ENCODE peak calls at places on chromosomes 16 and 17, in nine cellular contexts. N is CD4-positive, alpha-beta T cell; O is non-pigmented ciliary epithelial cell; W is amygdala; Q is cardiac muscle cell; I is activated T-helper 1 cell treated with Interleukin-2 at 50 U/mL for 16 hours; B is IMR-90; H is DMS 273 treated with DMSO at 0.1 percent for 48 hours; G is heart right ventricle. C is an unnamed sample.

GRCh38 chr17:27946521-27946920 is 53.4 kb upstream of the LYRM9 start:
- DNase-seq in N (no peak), O (no peak), W (no peak), Q (no peak), I (no peak), B (no peak), H (no peak), G (no peak), C (no peak)

GRCh38 chr17:3817851-3818605 is 17.0 kb upstream of the ITGAE start:
- DNase-seq in N (no peak), O (no peak), W (no peak), Q (no peak), I (no peak), B (no peak), H (no peak), G (no peak), C (no peak)

GRCh38 chr17:67458203-67458602 is 81.1 kb downstream of the PITPNC1 start:
- DNase-seq in N (no peak), O (no peak), W (no peak), Q (no peak), I (no peak), B (no peak), H (no peak), G (no peak), C (no peak)

GRCh38 chr17:14359251-14359939 is 58.5 kb downstream of the HS3ST3B1 start:
- DNase-seq in N (no peak), O (no peak), W (no peak), Q (no peak), I (no peak), B (no peak), H (no peak), G (peak; percentile 5), C (no peak)

GRCh38 chr17:6969323-6969726 is 26.5 kb upstream of the ALOX12 start:
- DNase-seq in N (no peak), O (no peak), W (no peak), Q (no peak), I (no peak), B (no peak), H (no peak), G (no peak), C (no peak)

GRCh38 chr17:16986391-16986790 is 14.5 kb upstream of the TNFRSF13B start:
- DNase-seq in N (no peak), O (no peak), W (no peak), Q (no peak), I (no peak), B (peak; percentile 52), H (no peak), G (no peak), C (no peak)

GRCh38 chr17:39144414-39144813 is 7.0 kb downstream of the PLXDC1 start:
- DNase-seq in N (no peak), O (peak; percentile 28), W (no peak), Q (no peak), I (no peak), B (peak; percentile 94), H (peak; percentile 67), G (peak; percentile 92), C (peak; percentile 96)

GRCh38 chr16:17261197-17261858 is 209.4 kb downstream of the XYLT1 start:
- DNase-seq in N (no peak), O (no peak), W (no peak), Q (no peak), I (no peak), B (no peak), H (no peak), G (no peak), C (no peak)

GRCh38 chr17:44065668-44066203 is 735 bp downstream of the LSM12 start:
- DNase-seq in N (no peak), O (no peak), W (no peak), Q (no peak), I (no peak), B (no peak), H (no peak), G (no peak), C (no peak)

GRCh38 chr17:16981928-16982327 is 10.0 kb upstream of the TNFRSF13B start:
- DNase-seq in N (no peak), O (no peak), W (no peak), Q (no peak), I (no peak), B (no peak), H (no peak), G (no peak), C (no peak)

GRCh38 chr16:17229766-17230165 is 241.0 kb downstream of the XYLT1 start:
- DNase-seq in N (no peak), O (no peak), W (no peak), Q (no peak), I (no peak), B (no peak), H (no peak), G (no peak), C (no peak)

GRCh38 chr16:14015948-14016347 is 55.2 kb upstream of the MRTFB start:
- DNase-seq in N (no peak), O (peak; percentile 73), W (no peak), Q (no peak), I (no peak), B (peak; percentile 90), H (peak; percentile 54), G (no peak), C (no peak)

GRCh38 chr17:81400154-81400938 is 5.1 kb downstream of the BAHCC1 start:
- DNase-seq in N (no peak), O (no peak), W (no peak), Q (peak; percentile 59), I (no peak), B (peak; percentile 60), H (no peak), G (no peak), C (no peak)

GRCh38 chr16:85822145-85822544 is 22.6 kb downstream of the COX4I1 start:
- DNase-seq in N (no peak), O (no peak), W (no peak), Q (no peak), I (no peak), B (no peak), H (no peak), G (no peak), C (no peak)

GRCh38 chr17:46011711-46012505 is 12.9 kb downstream of the STH start:
- DNase-seq in N (no peak), O (no peak), W (no peak), Q (no peak), I (no peak), B (no peak), H (no peak), G (no peak), C (no peak)

GRCh38 chr16:80924372-80924978 is 82.2 kb downstream of the CMC2 start:
- DNase-seq in N (peak; percentile 8), O (no peak), W (no peak), Q (peak; percentile 69), I (no peak), B (peak; percentile 43), H (no peak), G (peak; percentile 32), C (no peak)

GRCh38 chr17:78922876-78923498 is 2.2 kb downstream of the TIMP2 start:
- DNase-seq in N (no peak), O (no peak), W (no peak), Q (no peak), I (no peak), B (no peak), H (no peak), G (no peak), C (no peak)

GRCh38 chr16:14309906-14310305 is 238.8 kb downstream of the MRTFB start:
- DNase-seq in N (no peak), O (peak; percentile 41), W (no peak), Q (no peak), I (no peak), B (peak; percentile 79), H (no peak), G (no peak), C (no peak)

GRCh38 chr16:63005356-63005755 is 969.1 kb upstream of the CDH8 start:
- DNase-seq in N (no peak), O (no peak), W (no peak), Q (no peak), I (no peak), B (no peak), H (no peak), G (no peak), C (no peak)

GRCh38 chr17:40019140-40019991 is 4.1 kb downstream of the CSF3 start:
- DNase-seq in N (no peak), O (no peak), W (no peak), Q (no peak), I (no peak), B (peak; percentile 86), H (no peak), G (no peak), C (no peak)

GRCh38 chr16:67481561-67482259 is 753 bp upstream of the ATP6V0D1 start:
- DNase-seq in N (peak; percentile 22), O (no peak), W (no peak), Q (no peak), I (no peak), B (peak; percentile 43), H (no peak), G (peak; percentile 52), C (no peak)

GRCh38 chr17:51119415-51120356 is 982 bp downstream of the SPAG9 start:
- DNase-seq in N (peak; percentile 22), O (no peak), W (no peak), Q (peak; percentile 57), I (peak; percentile 25), B (peak; percentile 46), H (peak; percentile 34), G (peak; percentile 49), C (no peak)

GRCh38 chr17:50058296-50058945 is 2.5 kb downstream of the ITGA3 start:
- DNase-seq in N (no peak), O (no peak), W (no peak), Q (no peak), I (no peak), B (no peak), H (no peak), G (no peak), C (no peak)

GRCh38 chr17:48236681-48237134 is 129.1 kb downstream of the SNX11 start:
- DNase-seq in N (no peak), O (no peak), W (no peak), Q (no peak), I (no peak), B (peak; percentile 69), H (no peak), G (no peak), C (no peak)

GRCh38 chr16:10608687-10609409 is 28.4 kb upstream of the EMP2 start:
- DNase-seq in N (no peak), O (no peak), W (no peak), Q (peak; percentile 38), I (no peak), B (no peak), H (no peak), G (no peak), C (no peak)

GRCh38 chr16:7137560-7138330 is 194.9 kb upstream of the RBFOX1 start:
- DNase-seq in N (no peak), O (no peak), W (no peak), Q (no peak), I (no peak), B (no peak), H (no peak), G (no peak), C (no peak)

GRCh38 chr16:79380990-79381389 is 219.5 kb downstream of the MAF start:
- DNase-seq in N (no peak), O (no peak), W (no peak), Q (no peak), I (no peak), B (no peak), H (no peak), G (no peak), C (no peak)

GRCh38 chr17:64773836-64774761 is 112.0 kb upstream of the SMURF2 start:
- DNase-seq in N (no peak), O (no peak), W (no peak), Q (peak; percentile 47), I (no peak), B (peak; percentile 75), H (no peak), G (no peak), C (no peak)

GRCh38 chr17:50820651-50821050 is 14.7 kb upstream of the WFIKKN2 start:
- DNase-seq in N (no peak), O (no peak), W (no peak), Q (no peak), I (no peak), B (no peak), H (no peak), G (no peak), C (no peak)

GRCh38 chr17:29112780-29113295 is 67.4 kb downstream of the MYO18A start:
- DNase-seq in N (no peak), O (no peak), W (no peak), Q (no peak), I (no peak), B (no peak), H (no peak), G (peak; percentile 61), C (peak; percentile 42)

C was measured in NCI-H446.